ENCODE peak calls at places on chromosomes 3 and 15, in seven cellular contexts. One of them, this sample, is unnamed.

GRCh38 chr15:90322531-90322930 is 29.6 kb upstream of the ZNF774 start:
- DNase-seq in CD8-positive, alpha-beta memory T cell: no peak
- DNase-seq in kidney: no peak
- DNase-seq in epithelial cell of proximal tubule: no peak
- DNase-seq in H7: no peak
- DNase-seq in A549: no peak
- DNase-seq in astrocyte: peak
- DNase-seq in this sample: no peak

GRCh38 chr3:33980252-33980651 is 181.8 kb downstream of the PDCD6IP start:
- DNase-seq in CD8-positive, alpha-beta memory T cell: no peak
- DNase-seq in kidney: no peak
- DNase-seq in epithelial cell of proximal tubule: peak
- DNase-seq in H7: peak
- DNase-seq in A549: peak
- DNase-seq in astrocyte: peak
- DNase-seq in this sample: no peak

GRCh38 chr3:88113311-88114162 is 36.2 kb upstream of the C3orf38 start:
- DNase-seq in CD8-positive, alpha-beta memory T cell: peak
- DNase-seq in kidney: no peak
- DNase-seq in epithelial cell of proximal tubule: peak
- DNase-seq in H7: peak
- DNase-seq in A549: peak
- DNase-seq in astrocyte: peak
- DNase-seq in this sample: peak

GRCh38 chr3:28727321-28727720 is 378.7 kb upstream of the AZI2 start:
- DNase-seq in CD8-positive, alpha-beta memory T cell: no peak
- DNase-seq in kidney: no peak
- DNase-seq in epithelial cell of proximal tubule: no peak
- DNase-seq in H7: no peak
- DNase-seq in A549: no peak
- DNase-seq in astrocyte: no peak
- DNase-seq in this sample: no peak

GRCh38 chr15:77508541-77509505 is 88.1 kb downstream of the HMG20A start:
- DNase-seq in CD8-positive, alpha-beta memory T cell: no peak
- DNase-seq in kidney: no peak
- DNase-seq in epithelial cell of proximal tubule: no peak
- DNase-seq in H7: peak
- DNase-seq in A549: no peak
- DNase-seq in astrocyte: peak
- DNase-seq in this sample: no peak

GRCh38 chr3:196688349-196688748 is 23.7 kb downstream of the CEP19 start:
- DNase-seq in CD8-positive, alpha-beta memory T cell: no peak
- DNase-seq in kidney: no peak
- DNase-seq in epithelial cell of proximal tubule: no peak
- DNase-seq in H7: no peak
- DNase-seq in A549: no peak
- DNase-seq in astrocyte: peak
- DNase-seq in this sample: no peak

GRCh38 chr3:127037423-127037841 is 54.5 kb downstream of the PLXNA1 start:
- DNase-seq in CD8-positive, alpha-beta memory T cell: peak
- DNase-seq in kidney: peak
- DNase-seq in epithelial cell of proximal tubule: no peak
- DNase-seq in H7: peak
- DNase-seq in A549: no peak
- DNase-seq in astrocyte: no peak
- DNase-seq in this sample: no peak

GRCh38 chr15:99006146-99006545 is 1.4 kb downstream of the PGPEP1L start:
- DNase-seq in CD8-positive, alpha-beta memory T cell: no peak
- DNase-seq in kidney: no peak
- DNase-seq in epithelial cell of proximal tubule: no peak
- DNase-seq in H7: no peak
- DNase-seq in A549: no peak
- DNase-seq in astrocyte: no peak
- DNase-seq in this sample: no peak

GRCh38 chr3:46858996-46859710 is 4.1 kb downstream of the MYL3 start:
- DNase-seq in CD8-positive, alpha-beta memory T cell: peak
- DNase-seq in kidney: peak
- DNase-seq in epithelial cell of proximal tubule: no peak
- DNase-seq in H7: peak
- DNase-seq in A549: no peak
- DNase-seq in astrocyte: no peak
- DNase-seq in this sample: no peak

GRCh38 chr15:85047271-85047948 is 65.8 kb downstream of the PDE8A start:
- DNase-seq in CD8-positive, alpha-beta memory T cell: no peak
- DNase-seq in kidney: no peak
- DNase-seq in epithelial cell of proximal tubule: no peak
- DNase-seq in H7: no peak
- DNase-seq in A549: peak
- DNase-seq in astrocyte: peak
- DNase-seq in this sample: no peak

GRCh38 chr15:67680645-67681044 is 138.1 kb downstream of the MAP2K5 start:
- DNase-seq in CD8-positive, alpha-beta memory T cell: no peak
- DNase-seq in kidney: no peak
- DNase-seq in epithelial cell of proximal tubule: no peak
- DNase-seq in H7: no peak
- DNase-seq in A549: no peak
- DNase-seq in astrocyte: no peak
- DNase-seq in this sample: no peak

GRCh38 chr15:67690936-67691335 is 134.4 kb upstream of the SKOR1 start:
- DNase-seq in CD8-positive, alpha-beta memory T cell: no peak
- DNase-seq in kidney: no peak
- DNase-seq in epithelial cell of proximal tubule: peak
- DNase-seq in H7: no peak
- DNase-seq in A549: no peak
- DNase-seq in astrocyte: peak
- DNase-seq in this sample: no peak

GRCh38 chr15:67685716-67686115 is 139.6 kb upstream of the SKOR1 start:
- DNase-seq in CD8-positive, alpha-beta memory T cell: no peak
- DNase-seq in kidney: no peak
- DNase-seq in epithelial cell of proximal tubule: no peak
- DNase-seq in H7: no peak
- DNase-seq in A549: no peak
- DNase-seq in astrocyte: no peak
- DNase-seq in this sample: no peak

DNA sequence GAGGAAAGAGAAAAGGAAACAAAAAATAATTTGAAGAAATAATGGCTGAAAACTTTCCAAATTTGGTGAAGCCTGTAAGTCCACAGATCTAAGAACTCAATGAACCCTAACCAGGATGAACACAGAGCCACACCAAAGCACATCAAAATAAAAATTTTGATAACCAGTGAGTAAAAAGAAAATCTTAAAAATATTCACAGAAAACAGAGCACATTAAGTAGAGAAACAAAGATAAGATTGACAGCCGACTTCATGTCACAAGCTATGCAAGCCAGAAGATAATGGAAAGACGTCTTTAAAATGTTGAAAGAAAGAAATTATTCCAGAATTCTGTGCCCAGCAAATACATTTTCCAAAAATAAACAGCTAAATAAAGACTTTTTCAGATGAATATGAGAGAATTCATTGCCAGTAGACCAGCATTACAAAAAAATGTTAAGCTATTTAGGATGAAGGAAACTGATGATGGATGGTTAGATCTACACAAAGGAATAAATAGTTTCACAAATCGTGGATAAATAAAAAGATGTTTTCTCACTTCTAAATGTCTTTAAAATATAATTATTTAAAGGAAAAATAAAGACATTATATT is 140.2 kb upstream of the SKOR1 start:
- DNase-seq in CD8-positive, alpha-beta memory T cell: no peak
- DNase-seq in kidney: no peak
- DNase-seq in epithelial cell of proximal tubule: peak
- DNase-seq in H7: peak
- DNase-seq in A549: no peak
- DNase-seq in astrocyte: peak
- DNase-seq in this sample: peak
- H3K4me3 ChIP-seq in CD8-positive, alpha-beta memory T cell: no peak
- H3K4me3 ChIP-seq in kidney: no peak
- H3K4me3 ChIP-seq in epithelial cell of proximal tubule: no peak
- H3K4me3 ChIP-seq in H7: no peak
- H3K4me3 ChIP-seq in A549: no peak
- H3K4me3 ChIP-seq in astrocyte: no peak
- H3K4me3 ChIP-seq in this sample: no peak

GRCh38 chr15:56886450-56886856 is 32.0 kb upstream of the TCF12 start:
- DNase-seq in CD8-positive, alpha-beta memory T cell: no peak
- DNase-seq in kidney: no peak
- DNase-seq in epithelial cell of proximal tubule: no peak
- DNase-seq in H7: no peak
- DNase-seq in A549: no peak
- DNase-seq in astrocyte: no peak
- DNase-seq in this sample: no peak
- H3K4me3 ChIP-seq in CD8-positive, alpha-beta memory T cell: peak
- H3K4me3 ChIP-seq in kidney: peak
- H3K4me3 ChIP-seq in epithelial cell of proximal tubule: peak
- H3K4me3 ChIP-seq in H7: peak
- H3K4me3 ChIP-seq in A549: peak
- H3K4me3 ChIP-seq in astrocyte: peak
- H3K4me3 ChIP-seq in this sample: peak

DNA sequence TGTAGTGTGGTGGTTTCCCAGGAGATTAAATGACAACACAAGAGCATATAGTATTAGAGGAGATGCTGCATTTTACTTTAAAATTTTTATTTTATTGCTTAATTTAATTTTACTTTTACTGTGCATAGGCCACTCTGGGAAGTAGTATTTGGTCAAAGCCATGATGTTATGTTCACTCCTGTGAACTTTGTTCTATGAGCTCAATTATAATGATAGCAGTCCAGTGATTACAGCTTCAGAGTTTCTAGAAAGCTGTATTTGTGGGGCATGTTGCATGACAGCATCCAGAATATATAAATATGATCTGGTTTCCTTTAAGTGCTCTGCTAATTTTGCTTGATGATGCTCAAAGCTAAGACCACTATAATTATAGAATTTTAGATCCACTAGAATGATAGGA is 338.6 kb downstream of the NSUN3 start:
- DNase-seq in CD8-positive, alpha-beta memory T cell: no peak
- DNase-seq in kidney: no peak
- DNase-seq in epithelial cell of proximal tubule: no peak
- DNase-seq in H7: no peak
- DNase-seq in A549: no peak
- DNase-seq in astrocyte: no peak
- DNase-seq in this sample: no peak
- H3K4me3 ChIP-seq in CD8-positive, alpha-beta memory T cell: no peak
- H3K4me3 ChIP-seq in kidney: no peak
- H3K4me3 ChIP-seq in epithelial cell of proximal tubule: no peak
- H3K4me3 ChIP-seq in H7: no peak
- H3K4me3 ChIP-seq in A549: no peak
- H3K4me3 ChIP-seq in astrocyte: no peak
- H3K4me3 ChIP-seq in this sample: no peak

GRCh38 chr3:14602006-14602803 is 49.4 kb upstream of the CCDC174 start:
- DNase-seq in CD8-positive, alpha-beta memory T cell: no peak
- DNase-seq in kidney: no peak
- DNase-seq in epithelial cell of proximal tubule: no peak
- DNase-seq in H7: peak
- DNase-seq in A549: peak
- DNase-seq in astrocyte: no peak
- DNase-seq in this sample: no peak
- H3K4me3 ChIP-seq in CD8-positive, alpha-beta memory T cell: no peak
- H3K4me3 ChIP-seq in kidney: no peak
- H3K4me3 ChIP-seq in epithelial cell of proximal tubule: peak
- H3K4me3 ChIP-seq in H7: peak
- H3K4me3 ChIP-seq in A549: peak
- H3K4me3 ChIP-seq in astrocyte: peak
- H3K4me3 ChIP-seq in this sample: no peak

GRCh38 chr3:183266454-183266853 is 13.4 kb downstream of the B3GNT5 start:
- DNase-seq in CD8-positive, alpha-beta memory T cell: no peak
- DNase-seq in kidney: no peak
- DNase-seq in epithelial cell of proximal tubule: no peak
- DNase-seq in H7: no peak
- DNase-seq in A549: no peak
- DNase-seq in astrocyte: no peak
- DNase-seq in this sample: no peak

GRCh38 chr3:183267140-183267539 is 14.1 kb downstream of the B3GNT5 start:
- DNase-seq in CD8-positive, alpha-beta memory T cell: no peak
- DNase-seq in kidney: no peak
- DNase-seq in epithelial cell of proximal tubule: no peak
- DNase-seq in H7: no peak
- DNase-seq in A549: no peak
- DNase-seq in astrocyte: no peak
- DNase-seq in this sample: no peak

GRCh38 chr3:183265713-183266417 is 12.8 kb downstream of the B3GNT5 start:
- DNase-seq in CD8-positive, alpha-beta memory T cell: no peak
- DNase-seq in kidney: no peak
- DNase-seq in epithelial cell of proximal tubule: peak
- DNase-seq in H7: no peak
- DNase-seq in A549: peak
- DNase-seq in astrocyte: peak
- DNase-seq in this sample: no peak

GRCh38 chr3:183264249-183264648 is 11.2 kb downstream of the B3GNT5 start:
- DNase-seq in CD8-positive, alpha-beta memory T cell: no peak
- DNase-seq in kidney: no peak
- DNase-seq in epithelial cell of proximal tubule: no peak
- DNase-seq in H7: no peak
- DNase-seq in A549: no peak
- DNase-seq in astrocyte: no peak
- DNase-seq in this sample: no peak

GRCh38 chr3:183265157-183265642 is 12.1 kb downstream of the B3GNT5 start:
- DNase-seq in CD8-positive, alpha-beta memory T cell: no peak
- DNase-seq in kidney: no peak
- DNase-seq in epithelial cell of proximal tubule: no peak
- DNase-seq in H7: peak
- DNase-seq in A549: no peak
- DNase-seq in astrocyte: peak
- DNase-seq in this sample: no peak
- H3K4me3 ChIP-seq in CD8-positive, alpha-beta memory T cell: no peak
- H3K4me3 ChIP-seq in kidney: no peak
- H3K4me3 ChIP-seq in epithelial cell of proximal tubule: peak
- H3K4me3 ChIP-seq in H7: no peak
- H3K4me3 ChIP-seq in A549: no peak
- H3K4me3 ChIP-seq in astrocyte: peak
- H3K4me3 ChIP-seq in this sample: no peak

GRCh38 chr15:43070893-43071292 is 34.9 kb downstream of the UBR1 start:
- DNase-seq in CD8-positive, alpha-beta memory T cell: no peak
- DNase-seq in kidney: no peak
- DNase-seq in epithelial cell of proximal tubule: no peak
- DNase-seq in H7: no peak
- DNase-seq in A549: no peak
- DNase-seq in astrocyte: no peak
- DNase-seq in this sample: no peak
- H3K4me3 ChIP-seq in CD8-positive, alpha-beta memory T cell: no peak
- H3K4me3 ChIP-seq in kidney: no peak
- H3K4me3 ChIP-seq in epithelial cell of proximal tubule: no peak
- H3K4me3 ChIP-seq in H7: no peak
- H3K4me3 ChIP-seq in A549: no peak
- H3K4me3 ChIP-seq in astrocyte: no peak
- H3K4me3 ChIP-seq in this sample: no peak

DNA sequence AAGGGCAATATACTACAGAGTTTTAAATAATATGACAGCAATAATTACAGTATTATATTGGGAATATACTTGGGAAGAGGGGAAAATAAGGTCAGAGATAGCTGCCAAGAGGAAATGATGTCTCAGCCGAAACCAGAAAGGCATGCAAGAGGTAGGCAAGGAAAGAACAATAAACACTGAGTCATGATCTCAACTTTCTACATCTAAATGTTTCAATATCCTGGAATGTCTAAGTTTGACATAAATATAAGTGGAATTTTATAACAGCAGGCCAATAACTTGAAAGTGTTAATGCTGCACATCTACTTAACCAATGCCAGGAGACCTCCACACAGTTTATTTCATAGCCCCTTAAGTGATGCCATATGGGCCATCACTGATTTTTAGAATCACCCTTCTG is 99.8 kb upstream of the CPNE4 start:
- DNase-seq in CD8-positive, alpha-beta memory T cell: no peak
- DNase-seq in kidney: no peak
- DNase-seq in epithelial cell of proximal tubule: peak
- DNase-seq in H7: no peak
- DNase-seq in A549: no peak
- DNase-seq in astrocyte: peak
- DNase-seq in this sample: no peak
- H3K4me3 ChIP-seq in CD8-positive, alpha-beta memory T cell: no peak
- H3K4me3 ChIP-seq in kidney: no peak
- H3K4me3 ChIP-seq in epithelial cell of proximal tubule: peak
- H3K4me3 ChIP-seq in H7: no peak
- H3K4me3 ChIP-seq in A549: peak
- H3K4me3 ChIP-seq in astrocyte: peak
- H3K4me3 ChIP-seq in this sample: no peak

This sample was measured in CD4-positive, CD25-positive, alpha-beta regulatory T cell.